ENCODE peak calls at places on chromosomes 6 and 20, in nine cellular contexts. R, V, M, C, O, G, A, N and Q are unnamed samples.
A peak's percentile ranks its signal among the peaks of the same experiment; 100 is the strongest.

GRCh38 chr20:4871486-4871885 is 129.8 kb downstream of the SLC23A2 start:
- DNase-seq in O (no peak), V (no peak), C (no peak), A (no peak), R (no peak), M (no peak), N (no peak), G (no peak), Q (no peak)

GRCh38 chr6:15076565-15076964 is 169.3 kb upstream of the JARID2 start:
- DNase-seq in R (no peak), C (no peak), G (no peak), V (no peak), N (no peak), M (no peak), O (no peak), A (no peak), Q (no peak)

GRCh38 chr6:170139531-170139930 is 151.3 kb downstream of the DLL1 start:
- DNase-seq in N (no peak), M (no peak), G (no peak), A (peak; percentile 74), V (no peak), R (no peak), O (no peak), C (no peak), Q (no peak)

GRCh38 chr20:19453781-19454310 is 241.4 kb downstream of the SLC24A3 start:
- DNase-seq in A (no peak), R (no peak), G (no peak), V (no peak), N (no peak), M (no peak), O (no peak), C (no peak), Q (no peak)

GRCh38 chr20:41231136-41231535 is 86.4 kb downstream of the ZHX3 start:
- DNase-seq in R (no peak), G (no peak), M (no peak), O (no peak), A (no peak), N (no peak), C (no peak), V (no peak), Q (no peak)

GRCh38 chr6:26323525-26324294 is 41.3 kb upstream of the BTN3A2 start:
- DNase-seq in V (no peak), R (no peak), G (no peak), M (no peak), C (no peak), N (no peak), O (no peak), A (no peak), Q (no peak)

GRCh38 chr6:31096656-31097055 is 15.7 kb downstream of the C6orf15 start:
- DNase-seq in M (no peak), N (no peak), O (no peak), G (no peak), A (no peak), V (no peak), C (no peak), R (no peak), Q (no peak)

GRCh38 chr6:25312703-25313102 is 33.5 kb downstream of the CARMIL1 start:
- DNase-seq in C (peak; percentile 92), A (no peak), R (no peak), O (peak; percentile 15), V (peak; percentile 16), G (no peak), M (peak; percentile 91), N (peak; percentile 64), Q (peak; percentile 51)

GRCh38 chr6:117795234-117795633 is 111.8 kb upstream of the SLC35F1 start:
- DNase-seq in N (no peak), A (no peak), G (no peak), R (no peak), V (no peak), M (no peak), C (no peak), O (no peak), Q (no peak)

GRCh38 chr6:21523652-21524051 is 69.9 kb upstream of the SOX4 start:
- DNase-seq in A (no peak), M (no peak), R (no peak), V (no peak), G (no peak), C (no peak), N (no peak), O (no peak), Q (no peak)

GRCh38 chr6:34205466-34205865 is 31.2 kb upstream of the HMGA1 start:
- DNase-seq in A (no peak), V (no peak), O (no peak), N (no peak), G (no peak), R (no peak), C (no peak), M (peak; percentile 6), Q (no peak)

GRCh38 chr6:34147906-34148701 is 2.2 kb upstream of the GRM4 start:
- DNase-seq in R (no peak), C (no peak), M (no peak), V (no peak), N (no peak), G (no peak), A (peak; percentile 28), O (no peak), Q (no peak)

GRCh38 chr20:43364001-43364400 is 93.7 kb upstream of the SRSF6 start:
- DNase-seq in V (no peak), C (no peak), M (no peak), A (peak; percentile 70), R (no peak), G (no peak), O (no peak), N (no peak), Q (no peak)

GRCh38 chr6:116144590-116144989 is 18.7 kb upstream of the COL10A1 start:
- DNase-seq in C (peak; percentile 94), N (peak; percentile 60), V (no peak), O (peak; percentile 6), R (no peak), A (no peak), G (no peak), M (peak; percentile 72), Q (no peak)

GRCh38 chr6:40347571-40348011 is 239.6 kb downstream of the LRFN2 start:
- DNase-seq in R (no peak), A (no peak), O (no peak), N (no peak), C (no peak), V (no peak), M (no peak), G (no peak), Q (no peak)

GRCh38 chr6:158737710-158738615 is 81.2 kb downstream of the EZR start:
- DNase-seq in V (no peak), M (peak; percentile 58), C (no peak), A (peak; percentile 60), R (no peak), G (no peak), N (peak; percentile 52), O (no peak), Q (no peak)

GRCh38 chr20:12112089-12112474 is 194.4 kb downstream of the BTBD3 start:
- DNase-seq in M (no peak), G (no peak), O (no peak), C (no peak), N (no peak), R (no peak), A (no peak), V (no peak), Q (no peak)

GRCh38 chr20:44643596-44644383 is 7.7 kb downstream of the ADA start:
- DNase-seq in V (peak; percentile 98), A (peak; percentile 94), N (peak; percentile 61), O (peak; percentile 64), G (peak; percentile 37), R (no peak), M (peak; percentile 92), C (peak; percentile 43), Q (peak; percentile 99)

GRCh38 chr6:166752097-166752496 is 125.0 kb upstream of the RPS6KA2 start:
- DNase-seq in G (no peak), C (no peak), A (no peak), N (no peak), O (no peak), R (no peak), M (no peak), V (no peak), Q (no peak)

GRCh38 chr20:25278636-25279361 is 30.9 kb downstream of the PYGB start:
- DNase-seq in N (no peak), O (no peak), C (no peak), G (no peak), A (peak; percentile 73), M (no peak), V (no peak), R (no peak), Q (no peak)

GRCh38 chr6:2110504-2110903 is 134.9 kb downstream of the GMDS start:
- DNase-seq in N (no peak), O (no peak), G (peak; percentile 22), C (no peak), R (no peak), V (no peak), M (peak; percentile 13), A (no peak), Q (no peak)

GRCh38 chr20:34574426-34574825 is 15.9 kb downstream of the MAP1LC3A start:
- DNase-seq in O (no peak), M (no peak), A (no peak), N (no peak), V (no peak), G (no peak), C (no peak), R (no peak), Q (no peak)

GRCh38 chr6:46011241-46012085 is 4.2 kb downstream of the CLIC5 start:
- DNase-seq in G (peak; percentile 41), A (no peak), M (peak; percentile 12), V (no peak), R (peak; percentile 37), O (no peak), C (no peak), N (no peak), Q (no peak)

GRCh38 chr6:15544321-15544900 is 118.4 kb downstream of the DTNBP1 start:
- DNase-seq in V (no peak), R (no peak), G (no peak), M (no peak), C (no peak), N (no peak), A (no peak), O (no peak), Q (no peak)

GRCh38 chr20:49347156-49347555 is 69.3 kb upstream of the ZNFX1 start:
- DNase-seq in R (no peak), A (no peak), O (no peak), G (no peak), M (no peak), N (no peak), V (no peak), C (no peak), Q (no peak)

GRCh38 chr20:46073024-46073423 is 16.7 kb downstream of the NCOA5 start:
- DNase-seq in N (no peak), R (no peak), V (no peak), C (no peak), O (no peak), M (no peak), G (no peak), A (no peak), Q (no peak)

GRCh38 chr6:24738732-24739131 is 19.8 kb upstream of the C6orf62 start:
- DNase-seq in G (no peak), V (no peak), M (no peak), O (no peak), R (no peak), C (no peak), A (no peak), N (no peak), Q (no peak)

GRCh38 chr20:35404614-35405259 is 7.0 kb downstream of the UQCC1 start:
- DNase-seq in C (no peak), O (no peak), V (no peak), G (peak; percentile 26), N (no peak), R (peak; percentile 11), A (no peak), M (no peak), Q (no peak)

GRCh38 chr6:71402101-71402500 is 113.5 kb downstream of the OGFRL1 start:
- DNase-seq in V (no peak), N (no peak), C (no peak), O (no peak), A (no peak), R (no peak), G (no peak), M (no peak), Q (no peak)

GRCh38 chr20:63185215-63185796 is 30.6 kb downstream of the YTHDF1 start:
- DNase-seq in O (no peak), M (no peak), A (no peak), G (no peak), R (no peak), N (no peak), C (no peak), V (no peak), Q (no peak)

GRCh38 chr6:168583821-168584220 is 142.8 kb downstream of the SMOC2 start:
- DNase-seq in V (no peak), M (no peak), R (no peak), N (no peak), A (peak; percentile 28), O (no peak), G (no peak), C (no peak), Q (no peak)